ENCODE peak calls at places on chromosome 10, in four cellular contexts. U, B, E and W are unnamed samples.

GRCh38 chr10:78250313-78251040 is 216.8 kb downstream of the RPS24 start:
- DNase-seq in E (no peak), B (no peak), U (no peak), W (no peak)

GRCh38 chr10:114163062-114163861 is 10.7 kb downstream of the CCDC186 start:
- DNase-seq in U (no peak), E (no peak), B (no peak), W (no peak)

GRCh38 chr10:92110039-92110794 is 180.7 kb downstream of the CPEB3 start:
- DNase-seq in E (no peak), U (no peak), B (no peak), W (no peak)

GRCh38 chr10:46296629-46297275 is 10.0 kb downstream of the ANTXRL start:
- DNase-seq in E (no peak), U (no peak), B (peak), W (no peak)

GRCh38 chr10:86798636-86799035 is 42.2 kb downstream of the BMPR1A start:
- DNase-seq in B (no peak), E (no peak), U (no peak), W (no peak)

GRCh38 chr10:104339469-104340098 is 1.3 kb upstream of the ITPRIP start:
- DNase-seq in U (no peak), E (no peak), B (peak), W (peak)

GRCh38 chr10:125886914-125887512 is 5.9 kb upstream of the DHX32 start:
- DNase-seq in U (no peak), E (no peak), B (no peak), W (no peak)

GRCh38 chr10:97427571-97428179 is 1.7 kb downstream of the PGAM1 start:
- DNase-seq in B (peak), E (no peak), U (peak), W (peak)

GRCh38 chr10:98528166-98528784 is 81.5 kb upstream of the HPS1 start:
- DNase-seq in E (no peak), B (no peak), U (peak), W (no peak)

GRCh38 chr10:93452143-93452542 is 30.0 kb downstream of the MYOF start:
- DNase-seq in E (no peak), B (no peak), U (no peak), W (no peak)

GRCh38 chr10:61682323-61682722 is 19.6 kb downstream of the CABCOCO1 start:
- DNase-seq in B (no peak), U (no peak), E (no peak), W (no peak)

GRCh38 chr10:127928021-127928806 is 21.3 kb downstream of the PTPRE start:
- DNase-seq in E (no peak), B (no peak), U (no peak), W (no peak)

GRCh38 chr10:48194830-48195229 is 79.7 kb downstream of the FRMPD2 start:
- DNase-seq in E (no peak), B (peak), U (no peak), W (no peak)

GRCh38 chr10:29980084-29980483 is 79.3 kb downstream of the JCAD start:
- DNase-seq in B (no peak), E (no peak), U (no peak), W (peak)

GRCh38 chr10:86366033-86366901 is at the start of gene GRID1:
- DNase-seq in B (no peak), E (peak), U (no peak), W (no peak)

GRCh38 chr10:124653811-124654651 is 90.1 kb downstream of the FAM53B start:
- DNase-seq in E (no peak), B (no peak), U (peak), W (no peak)

GRCh38 chr10:44908071-44908709 is 2.9 kb upstream of the TMEM72 start:
- DNase-seq in U (no peak), E (no peak), B (no peak), W (no peak)

GRCh38 chr10:5293691-5294550 is 70.8 kb upstream of the UCN3 start:
- DNase-seq in B (peak), U (no peak), E (no peak), W (peak)

GRCh38 chr10:3452234-3452633 is 279.7 kb upstream of the PITRM1 start:
- DNase-seq in E (no peak), U (no peak), B (no peak), W (no peak)

GRCh38 chr10:60335708-60336107 is 54.0 kb downstream of the ANK3 start:
- DNase-seq in B (no peak), U (no peak), E (no peak), W (no peak)

GRCh38 chr10:122078965-122079401 is 90.0 kb downstream of the TACC2 start:
- DNase-seq in U (no peak), B (no peak), E (no peak), W (peak)

GRCh38 chr10:12835709-12836108 is 165.8 kb downstream of the CCDC3 start:
- DNase-seq in E (no peak), B (no peak), U (no peak), W (no peak)

GRCh38 chr10:90319188-90319914 is 538.5 kb downstream of the HTR7 start:
- DNase-seq in B (no peak), E (peak), U (no peak), W (no peak)

GRCh38 chr10:72086466-72087391 is 1.6 kb downstream of the SPOCK2 start:
- DNase-seq in B (peak), E (peak), U (no peak), W (no peak)

GRCh38 chr10:70674560-70675495 is 2.5 kb downstream of the ADAMTS14 start:
- DNase-seq in E (no peak), B (no peak), U (no peak), W (no peak)

GRCh38 chr10:74683067-74683466 is 143.3 kb upstream of the KAT6B start:
- DNase-seq in B (no peak), E (no peak), U (no peak), W (no peak)

GRCh38 chr10:76429642-76430041 is 998.2 kb downstream of the LRMDA start:
- DNase-seq in B (no peak), U (no peak), E (no peak), W (no peak)